ENCODE peak calls at places on chromosomes 7 and 10, in nine cellular contexts. S is T-cell, G is A172, P is occipital lobe, W is LoVo, B is NCI-H2081, E is GF-D8, Y is T-helper 2 cell, A is cerebellar cortex. X is an unnamed sample.

GRCh38 chr7:3568516-3568915 is 267.5 kb downstream of the SDK1 start:
- DNase-seq in S (no peak), G (no peak), P (no peak), W (no peak), B (no peak), E (no peak), Y (no peak), A (no peak), X (no peak)

GRCh38 chr7:128783143-128783799 is 7.7 kb upstream of the OPN1SW start:
- DNase-seq in S (no peak), G (peak; percentile 13), P (peak; percentile 51), W (no peak), B (no peak), E (no peak), Y (no peak), A (peak; percentile 72), X (no peak)

GRCh38 chr10:31142026-31142425 is 110.4 kb upstream of the ZNF438 start:
- DNase-seq in S (no peak), G (peak; percentile 93), P (no peak), W (no peak), B (no peak), E (no peak), Y (no peak), A (no peak), X (no peak)

GRCh38 chr7:5170251-5170650 is 19.8 kb upstream of the WIPI2 start:
- DNase-seq in S (no peak), G (no peak), P (no peak), W (no peak), B (no peak), E (no peak), Y (no peak), A (no peak), X (no peak)

GRCh38 chr10:116444527-116445142 is 17.0 kb downstream of the PNLIPRP3 start:
- DNase-seq in S (no peak), G (peak; percentile 34), P (no peak), W (peak; percentile 47), B (peak; percentile 14), E (no peak), Y (no peak), A (peak; percentile 19), X (no peak)

GRCh38 chr10:128147669-128148068 is 21.4 kb upstream of the MKI67 start:
- DNase-seq in S (no peak), G (no peak), P (no peak), W (no peak), B (no peak), E (no peak), Y (no peak), A (no peak), X (no peak)

GRCh38 chr10:589961-590680 is 99.3 kb downstream of the DIP2C start:
- DNase-seq in S (no peak), G (no peak), P (no peak), W (no peak), B (no peak), E (no peak), Y (no peak), A (no peak), X (no peak)

GRCh38 chr7:118005021-118005420 is 131.8 kb upstream of the CTTNBP2 start:
- DNase-seq in S (no peak), G (no peak), P (no peak), W (no peak), B (no peak), E (no peak), Y (no peak), A (peak; percentile 84), X (no peak)

GRCh38 chr7:74174606-74175082 is 488 bp downstream of the EIF4H start:
- DNase-seq in S (no peak), G (peak; percentile 38), P (no peak), W (peak; percentile 29), B (peak; percentile 16), E (no peak), Y (peak; percentile 31), A (no peak), X (no peak)

GRCh38 chr10:24882047-24882698 is 70.2 kb downstream of the PRTFDC1 start:
- DNase-seq in S (peak; percentile 35), G (peak; percentile 65), P (no peak), W (no peak), B (no peak), E (no peak), Y (no peak), A (no peak), X (no peak)

GRCh38 chr7:128697301-128697905 is 25.3 kb downstream of the GARIN1A start:
- DNase-seq in S (peak; percentile 33), G (no peak), P (no peak), W (no peak), B (no peak), E (no peak), Y (peak; percentile 23), A (no peak), X (no peak)

GRCh38 chr7:12749746-12750145 is 62.3 kb downstream of the ARL4A start:
- DNase-seq in S (no peak), G (no peak), P (no peak), W (no peak), B (no peak), E (no peak), Y (no peak), A (no peak), X (no peak)

GRCh38 chr7:129569811-129570215 is 41.7 kb upstream of the NRF1 start:
- DNase-seq in S (no peak), G (peak; percentile 85), P (no peak), W (peak; percentile 95), B (no peak), E (no peak), Y (no peak), A (no peak), X (no peak)

GRCh38 chr7:44235582-44236332 is 35.0 kb downstream of the YKT6 start:
- DNase-seq in S (no peak), G (peak; percentile 26), P (no peak), W (no peak), B (peak; percentile 37), E (no peak), Y (no peak), A (no peak), X (no peak)